ENCODE peak calls at places on chromosomes 13 and 19, in four cellular contexts. W, Q, O and R are unnamed samples.

GRCh38 chr13:24627864-24628418 is 52.3 kb upstream of the ATP12A start:
- DNase-seq in W (no peak), Q (no peak), O (no peak), R (no peak)

GRCh38 chr13:27621116-27621365 is 651 bp upstream of the POLR1D start:
- DNase-seq in W (no peak), Q (no peak), O (no peak), R (no peak)

GRCh38 chr13:30806784-30807183 is 71.4 kb downstream of the ALOX5AP start:
- DNase-seq in W (no peak), Q (peak), O (no peak), R (no peak)

GRCh38 chr13:28384789-28385188 is 110.1 kb downstream of the FLT1 start:
- DNase-seq in W (no peak), Q (no peak), O (no peak), R (no peak)

GRCh38 chr13:109785141-109785891 is 1.1 kb downstream of the IRS2 start:
- DNase-seq in W (no peak), Q (peak), O (no peak), R (no peak)

GRCh38 chr13:21061077-21061945 is at the start of gene LATS2:
- DNase-seq in W (peak), Q (peak), O (peak), R (peak)

GRCh38 chr19:51552996-51553725 is 17.9 kb upstream of the ZNF175 start:
- DNase-seq in W (peak), Q (peak), O (peak), R (peak)

GRCh38 chr13:45119469-45119989 is 781 bp upstream of the GTF2F2 start:
- DNase-seq in W (no peak), Q (peak), O (peak), R (no peak)

GRCh38 chr13:61700663-61701062 is 285.0 kb upstream of the PCDH20 start:
- DNase-seq in W (no peak), Q (no peak), O (no peak), R (no peak)

GRCh38 chr19:33484226-33484774 is 37.3 kb downstream of the PEPD start:
- DNase-seq in W (no peak), Q (no peak), O (no peak), R (no peak)

GRCh38 chr13:110769097-110769496 is 55.6 kb downstream of the ING1 start:
- DNase-seq in W (no peak), Q (no peak), O (no peak), R (no peak)

GRCh38 chr13:49502954-49503353 is 7.2 kb downstream of the PHF11 start:
- DNase-seq in W (no peak), Q (no peak), O (no peak), R (no peak)

GRCh38 chr19:4889034-4889825 is 13.5 kb downstream of the ARRDC5 start:
- DNase-seq in W (no peak), Q (peak), O (no peak), R (peak)

GRCh38 chr13:73715114-73715909 is 418.9 kb downstream of the KLF12 start:
- DNase-seq in W (no peak), Q (no peak), O (no peak), R (no peak)

GRCh38 chr19:16886305-16886880 is 2.4 kb upstream of the F2RL3 start:
- DNase-seq in W (no peak), Q (peak), O (no peak), R (no peak)

GRCh38 chr19:47699360-47699917 is 13.8 kb upstream of the EHD2 start:
- DNase-seq in W (no peak), Q (no peak), O (peak), R (peak)